ENCODE peak calls at places on chromosomes 16 and 17, in five cellular contexts. U is IMR-90, O is GM10248, G is T-helper 17 cell, I is hippocampal formation. P is an unnamed sample.

GRCh38 chr16:80803341-80804060 is 897 bp downstream of the CDYL2 start:
- DNase-seq in G (peak; percentile 15), O (peak; percentile 60), I (no peak), U (no peak), P (peak; percentile 30)

GRCh38 chr16:24801761-24802302 is 43.9 kb upstream of the SLC5A11 start:
- DNase-seq in G (no peak), O (no peak), U (peak; percentile 11), I (no peak), P (no peak)

GRCh38 chr16:55035037-55035436 is 104.4 kb downstream of the IRX5 start:
- DNase-seq in U (no peak), O (peak; percentile 45), I (no peak), G (no peak), P (no peak)

GRCh38 chr16:48576927-48577326 is 33.1 kb downstream of the N4BP1 start:
- DNase-seq in G (no peak), U (peak; percentile 28), I (no peak), O (no peak), P (no peak)

GRCh38 chr17:73291260-73291801 is 20.5 kb downstream of the CDC42EP4 start:
- DNase-seq in I (no peak), O (peak; percentile 71), U (peak; percentile 86), G (no peak), P (no peak)

GRCh38 chr17:49290690-49291326 is 60.2 kb upstream of the PHOSPHO1 start:
- DNase-seq in U (peak; percentile 42), I (peak; percentile 6), O (no peak), G (no peak), P (no peak)

GRCh38 chr17:11351479-11351878 is 110.5 kb downstream of the SHISA6 start:
- DNase-seq in G (no peak), O (no peak), U (no peak), I (no peak), P (no peak)

GRCh38 chr16:1485847-1486496 is 2.8 kb downstream of the PTX4 start:
- DNase-seq in G (no peak), U (no peak), I (no peak), O (no peak), P (no peak)

GRCh38 chr17:44547625-44548297 is 9.5 kb upstream of the FZD2 start:
- DNase-seq in G (no peak), O (no peak), I (no peak), U (no peak), P (no peak)

GRCh38 chr17:5115673-5116651 is at the start of gene USP6:
- DNase-seq in G (no peak), I (no peak), O (no peak), U (no peak), P (no peak)

GRCh38 chr16:56360117-56361008 is 65.0 kb downstream of the AMFR start:
- DNase-seq in G (no peak), I (no peak), O (no peak), U (no peak), P (peak; percentile 7)

GRCh38 chr17:49229805-49230600 is 584 bp downstream of the PHOSPHO1 start:
- DNase-seq in U (no peak), I (no peak), O (no peak), G (no peak), P (no peak)

GRCh38 chr16:77805403-77805802 is 17.0 kb downstream of the VAT1L start:
- DNase-seq in O (no peak), I (no peak), U (no peak), G (no peak), P (no peak)

GRCh38 chr17:35895602-35896001 is 15.4 kb upstream of the CCL5 start:
- DNase-seq in O (no peak), U (peak; percentile 29), G (no peak), I (no peak), P (no peak)

GRCh38 chr17:71412803-71413202 is 708.0 kb upstream of the SOX9 start:
- DNase-seq in O (no peak), U (peak; percentile 99), G (no peak), I (no peak), P (no peak)

GRCh38 chr16:87678618-87679017 is 76.3 kb downstream of the JPH3 start:
- DNase-seq in O (no peak), I (no peak), G (no peak), U (no peak), P (no peak)

GRCh38 chr17:79136596-79136995 is 62.0 kb downstream of the ENGASE start:
- DNase-seq in U (no peak), G (no peak), I (no peak), O (no peak), P (no peak)

GRCh38 chr17:42891539-42892152 is 9.0 kb upstream of the G6PC1 start:
- DNase-seq in O (no peak), U (peak; percentile 33), G (no peak), I (peak; percentile 4), P (no peak)

GRCh38 chr16:64153718-64154117 is 968.1 kb downstream of the CDH11 start:
- DNase-seq in O (no peak), I (no peak), U (peak; percentile 22), G (no peak), P (no peak)

GRCh38 chr17:1882836-1883235 is 53.0 kb downstream of the RPA1 start:
- DNase-seq in G (no peak), U (peak; percentile 24), O (peak; percentile 52), I (no peak), P (no peak)

GRCh38 chr17:1830288-1830687 is 483 bp downstream of the RPA1 start:
- DNase-seq in U (no peak), G (no peak), O (peak; percentile 33), I (no peak), P (peak; percentile 17)

GRCh38 chr17:81684442-81684911 is 666 bp downstream of the HGS start:
- DNase-seq in U (peak; percentile 88), G (no peak), I (no peak), O (no peak), P (no peak)

GRCh38 chr17:78257810-78258322 is 26.4 kb downstream of the TMEM235 start:
- DNase-seq in I (no peak), U (peak; percentile 13), O (peak; percentile 66), G (no peak), P (no peak)

GRCh38 chr17:27602721-27603445 is 28.1 kb upstream of the LGALS9 start:
- DNase-seq in O (peak; percentile 85), U (peak; percentile 62), G (peak; percentile 52), I (peak; percentile 9), P (peak; percentile 62)

GRCh38 chr16:78177927-78178326 is 78.5 kb downstream of the WWOX start:
- DNase-seq in I (no peak), O (no peak), U (no peak), G (no peak), P (no peak)